ENCODE peak calls at places on chromosomes 1 and 21, in seven cellular contexts. One of them, this sample, is unnamed.

GRCh38 chr1:11680270-11681070 is 478 bp downstream of the MAD2L2 start:
- DNase-seq in activated naive CD4-positive, alpha-beta T cell treated with Interleukin-2 at 50 U/mL for 16 hours: no peak
- DNase-seq in right lobe of liver: no peak
- DNase-seq in GM23338: peak; percentile 48
- DNase-seq in nephron progenitor cell: no peak
- DNase-seq in T-helper 1 cell: no peak
- DNase-seq in NAMALWA: no peak
- DNase-seq in this sample: no peak

GRCh38 chr1:246166841-246167240 is 340.2 kb downstream of the SMYD3 start:
- DNase-seq in activated naive CD4-positive, alpha-beta T cell treated with Interleukin-2 at 50 U/mL for 16 hours: no peak
- DNase-seq in right lobe of liver: no peak
- DNase-seq in GM23338: no peak
- DNase-seq in nephron progenitor cell: no peak
- DNase-seq in T-helper 1 cell: no peak
- DNase-seq in NAMALWA: no peak
- DNase-seq in this sample: no peak

GRCh38 chr1:205983925-205984725 is 19.1 kb downstream of the RAB7B start:
- DNase-seq in activated naive CD4-positive, alpha-beta T cell treated with Interleukin-2 at 50 U/mL for 16 hours: no peak
- DNase-seq in right lobe of liver: peak; percentile 65
- DNase-seq in GM23338: peak; percentile 86
- DNase-seq in nephron progenitor cell: peak; percentile 60
- DNase-seq in T-helper 1 cell: no peak
- DNase-seq in NAMALWA: peak; percentile 38
- DNase-seq in this sample: peak; percentile 76

GRCh38 chr1:58358311-58358710 is 188.2 kb downstream of the OMA1 start:
- DNase-seq in activated naive CD4-positive, alpha-beta T cell treated with Interleukin-2 at 50 U/mL for 16 hours: no peak
- DNase-seq in right lobe of liver: no peak
- DNase-seq in GM23338: peak; percentile 17
- DNase-seq in nephron progenitor cell: no peak
- DNase-seq in T-helper 1 cell: no peak
- DNase-seq in NAMALWA: no peak
- DNase-seq in this sample: no peak

GRCh38 chr1:6557597-6557996 is 2.5 kb downstream of the TAS1R1 start:
- DNase-seq in activated naive CD4-positive, alpha-beta T cell treated with Interleukin-2 at 50 U/mL for 16 hours: no peak
- DNase-seq in right lobe of liver: no peak
- DNase-seq in GM23338: no peak
- DNase-seq in nephron progenitor cell: no peak
- DNase-seq in T-helper 1 cell: no peak
- DNase-seq in NAMALWA: no peak
- DNase-seq in this sample: no peak

GRCh38 chr21:39120876-39121599 is 62.2 kb downstream of the PSMG1 start:
- DNase-seq in activated naive CD4-positive, alpha-beta T cell treated with Interleukin-2 at 50 U/mL for 16 hours: no peak
- DNase-seq in right lobe of liver: no peak
- DNase-seq in GM23338: peak; percentile 38
- DNase-seq in nephron progenitor cell: peak; percentile 26
- DNase-seq in T-helper 1 cell: no peak
- DNase-seq in NAMALWA: no peak
- DNase-seq in this sample: no peak

GRCh38 chr1:155051777-155052398 is 772 bp downstream of the ADAM15 start:
- DNase-seq in activated naive CD4-positive, alpha-beta T cell treated with Interleukin-2 at 50 U/mL for 16 hours: peak; percentile 55
- DNase-seq in right lobe of liver: peak; percentile 70
- DNase-seq in GM23338: peak; percentile 51
- DNase-seq in nephron progenitor cell: peak; percentile 37
- DNase-seq in T-helper 1 cell: no peak
- DNase-seq in NAMALWA: peak; percentile 58
- DNase-seq in this sample: peak; percentile 48

GRCh38 chr1:79193211-79194079 is 186.9 kb upstream of the ADGRL4 start:
- DNase-seq in activated naive CD4-positive, alpha-beta T cell treated with Interleukin-2 at 50 U/mL for 16 hours: no peak
- DNase-seq in right lobe of liver: no peak
- DNase-seq in GM23338: peak; percentile 75
- DNase-seq in nephron progenitor cell: no peak
- DNase-seq in T-helper 1 cell: no peak
- DNase-seq in NAMALWA: no peak
- DNase-seq in this sample: peak; percentile 89

GRCh38 chr1:108878678-108879077 is 1.9 kb downstream of the GPSM2 start:
- DNase-seq in activated naive CD4-positive, alpha-beta T cell treated with Interleukin-2 at 50 U/mL for 16 hours: no peak
- DNase-seq in right lobe of liver: no peak
- DNase-seq in GM23338: no peak
- DNase-seq in nephron progenitor cell: no peak
- DNase-seq in T-helper 1 cell: no peak
- DNase-seq in NAMALWA: no peak
- DNase-seq in this sample: no peak

GRCh38 chr21:44907966-44908364 is 12.7 kb downstream of the ITGB2 start:
- DNase-seq in activated naive CD4-positive, alpha-beta T cell treated with Interleukin-2 at 50 U/mL for 16 hours: no peak
- DNase-seq in right lobe of liver: no peak
- DNase-seq in GM23338: no peak
- DNase-seq in nephron progenitor cell: no peak
- DNase-seq in T-helper 1 cell: no peak
- DNase-seq in NAMALWA: no peak
- DNase-seq in this sample: no peak

GRCh38 chr1:183975651-183976050 is 61.9 kb downstream of the COLGALT2 start:
- DNase-seq in activated naive CD4-positive, alpha-beta T cell treated with Interleukin-2 at 50 U/mL for 16 hours: no peak
- DNase-seq in right lobe of liver: no peak
- DNase-seq in GM23338: no peak
- DNase-seq in nephron progenitor cell: no peak
- DNase-seq in T-helper 1 cell: no peak
- DNase-seq in NAMALWA: no peak
- DNase-seq in this sample: no peak

GRCh38 chr1:78527706-78528105 is 36.9 kb downstream of the PTGFR start:
- DNase-seq in activated naive CD4-positive, alpha-beta T cell treated with Interleukin-2 at 50 U/mL for 16 hours: no peak
- DNase-seq in right lobe of liver: no peak
- DNase-seq in GM23338: no peak
- DNase-seq in nephron progenitor cell: no peak
- DNase-seq in T-helper 1 cell: no peak
- DNase-seq in NAMALWA: no peak
- DNase-seq in this sample: no peak

GRCh38 chr1:95229042-95229441 is 5.0 kb upstream of the RWDD3 start:
- DNase-seq in activated naive CD4-positive, alpha-beta T cell treated with Interleukin-2 at 50 U/mL for 16 hours: no peak
- DNase-seq in right lobe of liver: no peak
- DNase-seq in GM23338: no peak
- DNase-seq in nephron progenitor cell: no peak
- DNase-seq in T-helper 1 cell: no peak
- DNase-seq in NAMALWA: no peak
- DNase-seq in this sample: no peak

GRCh38 chr1:166354411-166354810 is 187.6 kb upstream of the FAM78B start:
- DNase-seq in activated naive CD4-positive, alpha-beta T cell treated with Interleukin-2 at 50 U/mL for 16 hours: no peak
- DNase-seq in right lobe of liver: no peak
- DNase-seq in GM23338: peak; percentile 48
- DNase-seq in nephron progenitor cell: no peak
- DNase-seq in T-helper 1 cell: no peak
- DNase-seq in NAMALWA: no peak
- DNase-seq in this sample: no peak

GRCh38 chr1:221991221-221991620 is 249.3 kb upstream of the DUSP10 start:
- DNase-seq in activated naive CD4-positive, alpha-beta T cell treated with Interleukin-2 at 50 U/mL for 16 hours: no peak
- DNase-seq in right lobe of liver: no peak
- DNase-seq in GM23338: no peak
- DNase-seq in nephron progenitor cell: no peak
- DNase-seq in T-helper 1 cell: no peak
- DNase-seq in NAMALWA: no peak
- DNase-seq in this sample: no peak

GRCh38 chr1:61058477-61059245 is 23.7 kb upstream of the NFIA start:
- DNase-seq in activated naive CD4-positive, alpha-beta T cell treated with Interleukin-2 at 50 U/mL for 16 hours: no peak
- DNase-seq in right lobe of liver: no peak
- DNase-seq in GM23338: peak; percentile 7
- DNase-seq in nephron progenitor cell: no peak
- DNase-seq in T-helper 1 cell: no peak
- DNase-seq in NAMALWA: no peak
- DNase-seq in this sample: no peak

GRCh38 chr1:38308780-38309179 is 262.2 kb upstream of the POU3F1 start:
- DNase-seq in activated naive CD4-positive, alpha-beta T cell treated with Interleukin-2 at 50 U/mL for 16 hours: no peak
- DNase-seq in right lobe of liver: no peak
- DNase-seq in GM23338: no peak
- DNase-seq in nephron progenitor cell: no peak
- DNase-seq in T-helper 1 cell: no peak
- DNase-seq in NAMALWA: no peak
- DNase-seq in this sample: no peak

GRCh38 chr1:217059401-217059800 is 336.2 kb upstream of the ESRRG start:
- DNase-seq in activated naive CD4-positive, alpha-beta T cell treated with Interleukin-2 at 50 U/mL for 16 hours: no peak
- DNase-seq in right lobe of liver: no peak
- DNase-seq in GM23338: peak; percentile 61
- DNase-seq in nephron progenitor cell: no peak
- DNase-seq in T-helper 1 cell: no peak
- DNase-seq in NAMALWA: no peak
- DNase-seq in this sample: no peak

GRCh38 chr1:204341380-204341779 is 18.3 kb downstream of the PLEKHA6 start:
- DNase-seq in activated naive CD4-positive, alpha-beta T cell treated with Interleukin-2 at 50 U/mL for 16 hours: no peak
- DNase-seq in right lobe of liver: peak; percentile 64
- DNase-seq in GM23338: no peak
- DNase-seq in nephron progenitor cell: no peak
- DNase-seq in T-helper 1 cell: no peak
- DNase-seq in NAMALWA: no peak
- DNase-seq in this sample: no peak

GRCh38 chr21:42309753-42310213 is 5.4 kb downstream of the TFF3 start:
- DNase-seq in activated naive CD4-positive, alpha-beta T cell treated with Interleukin-2 at 50 U/mL for 16 hours: peak; percentile 69
- DNase-seq in right lobe of liver: no peak
- DNase-seq in GM23338: peak; percentile 84
- DNase-seq in nephron progenitor cell: peak; percentile 90
- DNase-seq in T-helper 1 cell: peak; percentile 36
- DNase-seq in NAMALWA: peak; percentile 74
- DNase-seq in this sample: peak; percentile 60

GRCh38 chr1:205020466-205020865 is 22.5 kb upstream of the CNTN2 start:
- DNase-seq in activated naive CD4-positive, alpha-beta T cell treated with Interleukin-2 at 50 U/mL for 16 hours: no peak
- DNase-seq in right lobe of liver: no peak
- DNase-seq in GM23338: no peak
- DNase-seq in nephron progenitor cell: no peak
- DNase-seq in T-helper 1 cell: no peak
- DNase-seq in NAMALWA: no peak
- DNase-seq in this sample: no peak

GRCh38 chr1:209095627-209096595 is 487.6 kb upstream of the CAMK1G start:
- DNase-seq in activated naive CD4-positive, alpha-beta T cell treated with Interleukin-2 at 50 U/mL for 16 hours: no peak
- DNase-seq in right lobe of liver: peak; percentile 51
- DNase-seq in GM23338: no peak
- DNase-seq in nephron progenitor cell: no peak
- DNase-seq in T-helper 1 cell: no peak
- DNase-seq in NAMALWA: no peak
- DNase-seq in this sample: no peak

This sample was measured in MM.1S.